ENCODE peak calls at places on chromosomes 13 and 19, in six cellular contexts. Z, I, K, W, U and R are unnamed samples.

GRCh38 chr19:16366433-16367268 is 42.0 kb downstream of the KLF2 start:
- DNase-seq in W (no peak), U (no peak), K (no peak), Z (no peak), I (no peak), R (no peak)

GRCh38 chr19:41265376-41266153 is 1.4 kb downstream of the HNRNPUL1 start:
- DNase-seq in I (peak; percentile 15), K (no peak), U (no peak), W (no peak), Z (no peak), R (no peak)

GRCh38 chr19:1269478-1270167 is 491 bp downstream of the CIRBP start:
- DNase-seq in Z (peak; percentile 67), W (no peak), K (peak; percentile 79), U (peak; percentile 86), I (peak; percentile 93), R (no peak)

GRCh38 chr19:47280183-47280797 is 5.6 kb downstream of the INAFM1 start:
- DNase-seq in W (no peak), U (no peak), K (peak; percentile 87), Z (no peak), I (peak; percentile 54), R (no peak)

GRCh38 chr19:4744451-4745170 is 21.0 kb upstream of the DPP9 start:
- DNase-seq in Z (peak; percentile 81), I (peak; percentile 64), W (peak; percentile 78), K (no peak), U (peak; percentile 37), R (peak; percentile 86)

GRCh38 chr19:5309438-5310204 is 31.0 kb downstream of the PTPRS start:
- DNase-seq in I (no peak), U (no peak), Z (no peak), W (no peak), K (peak; percentile 29), R (no peak)

GRCh38 chr13:31350560-31350959 is 150.8 kb downstream of the B3GLCT start:
- DNase-seq in Z (no peak), I (no peak), U (no peak), K (no peak), W (no peak), R (no peak)

GRCh38 chr13:32266130-32266529 is 49.0 kb downstream of the ZAR1L start:
- DNase-seq in W (no peak), Z (no peak), U (no peak), K (no peak), I (no peak), R (no peak)

GRCh38 chr19:17602872-17603552 is 47.6 kb downstream of the COLGALT1 start:
- DNase-seq in K (no peak), I (no peak), Z (no peak), W (no peak), U (no peak), R (no peak)

GRCh38 chr19:7977021-7977722 is 28.3 kb downstream of the ELAVL1 start:
- DNase-seq in W (no peak), K (no peak), Z (no peak), U (no peak), I (no peak), R (no peak)

GRCh38 chr19:2550431-2551171 is 74.7 kb downstream of the GADD45B start:
- DNase-seq in W (no peak), K (no peak), I (no peak), Z (no peak), U (no peak), R (no peak)

GRCh38 chr13:77896977-77897376 is 21.7 kb downstream of the EDNRB start:
- DNase-seq in U (no peak), K (no peak), I (no peak), Z (no peak), W (no peak), R (no peak)